ENCODE peak calls at places on chromosomes 3 and 15, in seven cellular contexts. F, X, H, E, U, W and V are unnamed samples.

GRCh38 chr3:151440940-151441339 is 19.9 kb downstream of the IGSF10 start:
- DNase-seq in F (no peak), X (no peak), H (no peak), E (no peak), U (no peak), W (no peak), V (no peak)

GRCh38 chr3:181609156-181609767 is 102.5 kb upstream of the SOX2 start:
- DNase-seq in F (no peak), X (no peak), H (no peak), E (no peak), U (no peak), W (no peak), V (no peak)

GRCh38 chr3:48633256-48633655 is 2.0 kb downstream of the SLC26A6 start:
- DNase-seq in F (no peak), X (no peak), H (no peak), E (no peak), U (no peak), W (no peak), V (no peak)

GRCh38 chr3:4721511-4721911 is 228.4 kb downstream of the ITPR1 start:
- DNase-seq in F (peak), X (peak), H (no peak), E (peak), U (peak), W (no peak), V (peak)

GRCh38 chr3:127597020-127597771 is 1.0 kb upstream of the MCM2 start:
- DNase-seq in F (no peak), X (no peak), H (no peak), E (no peak), U (no peak), W (no peak), V (no peak)

GRCh38 chr3:122615303-122615702 is 37.9 kb downstream of the PARP15 start:
- DNase-seq in F (no peak), X (no peak), H (no peak), E (peak), U (no peak), W (no peak), V (no peak)

GRCh38 chr3:177521305-177521704 is 324.0 kb upstream of the TBL1XR1 start:
- DNase-seq in F (peak), X (no peak), H (no peak), E (no peak), U (no peak), W (no peak), V (no peak)

GRCh38 chr3:184155644-184156521 is 706 bp downstream of the DVL3 start:
- DNase-seq in F (peak), X (no peak), H (no peak), E (peak), U (no peak), W (no peak), V (no peak)

GRCh38 chr3:182632077-182632393 is 161.3 kb upstream of the ATP11B start:
- DNase-seq in F (no peak), X (no peak), H (no peak), E (no peak), U (no peak), W (no peak), V (no peak)

GRCh38 chr3:30720586-30721313 is 114.3 kb downstream of the TGFBR2 start:
- DNase-seq in F (peak), X (no peak), H (no peak), E (peak), U (no peak), W (no peak), V (peak)

GRCh38 chr15:26628879-26629529 is 143.9 kb downstream of the GABRB3 start:
- DNase-seq in F (peak), X (no peak), H (no peak), E (peak), U (no peak), W (no peak), V (peak)

GRCh38 chr15:26628071-26628470 is 144.8 kb downstream of the GABRB3 start:
- DNase-seq in F (peak), X (no peak), H (no peak), E (no peak), U (no peak), W (no peak), V (no peak)

GRCh38 chr15:26632500-26632899 is 140.4 kb downstream of the GABRB3 start:
- DNase-seq in F (no peak), X (no peak), H (no peak), E (no peak), U (no peak), W (no peak), V (no peak)

GRCh38 chr15:26631894-26632293 is 141.0 kb downstream of the GABRB3 start:
- DNase-seq in F (no peak), X (no peak), H (no peak), E (no peak), U (no peak), W (no peak), V (no peak)

DNA sequence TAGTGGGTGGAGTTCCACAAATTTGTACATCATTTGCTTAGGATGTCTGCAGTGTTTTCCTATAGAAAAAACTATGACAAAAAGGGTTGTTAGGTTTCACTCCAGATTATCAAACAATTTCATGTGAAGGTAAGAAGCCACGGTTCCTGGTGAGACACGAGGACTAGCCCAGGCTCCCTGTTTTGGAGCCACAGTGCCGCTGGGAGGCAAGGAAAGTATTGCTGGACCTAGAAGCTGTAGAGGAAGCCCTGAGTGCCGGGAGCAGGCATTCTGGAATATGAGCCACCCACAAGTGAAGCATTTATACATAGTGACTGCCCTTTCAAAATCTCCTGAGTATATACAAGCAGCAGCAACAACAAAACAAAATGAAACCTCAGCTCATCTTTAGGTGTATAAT is 142.0 kb downstream of the GABRB3 start:
- DNase-seq in F (no peak), X (no peak), H (no peak), E (no peak), U (no peak), W (no peak), V (no peak)
- H3K4me3 ChIP-seq in F (no peak), X (no peak), H (no peak), E (no peak), U (no peak), W (no peak), V (no peak)

GRCh38 chr3:16177962-16178627 is 3.6 kb downstream of the GALNT15 start:
- DNase-seq in F (peak), X (peak), H (peak), E (peak), U (peak), W (no peak), V (peak)
- H3K4me3 ChIP-seq in F (no peak), X (peak), H (no peak), E (peak), U (no peak), W (peak), V (peak)

GRCh38 chr3:98735296-98735695 is 27.8 kb upstream of the ST3GAL6 start:
- DNase-seq in F (no peak), X (no peak), H (no peak), E (no peak), U (no peak), W (no peak), V (no peak)
- H3K4me3 ChIP-seq in F (peak), X (no peak), H (no peak), E (no peak), U (no peak), W (no peak), V (peak)

GRCh38 chr3:88005066-88005465 is 53.7 kb downstream of the CGGBP1 start:
- DNase-seq in F (peak), X (peak), H (no peak), E (peak), U (no peak), W (no peak), V (peak)
- H3K4me3 ChIP-seq in F (peak), X (no peak), H (no peak), E (no peak), U (no peak), W (no peak), V (no peak)

GRCh38 chr3:194865595-194865994 is 179.9 kb downstream of the FAM43A start:
- DNase-seq in F (no peak), X (no peak), H (no peak), E (no peak), U (no peak), W (no peak), V (no peak)
- H3K4me3 ChIP-seq in F (no peak), X (no peak), H (no peak), E (no peak), U (no peak), W (no peak), V (no peak)

GRCh38 chr3:198079771-198080520 is 119.9 kb downstream of the LMLN start:
- DNase-seq in F (peak), X (no peak), H (no peak), E (peak), U (no peak), W (no peak), V (peak)

GRCh38 chr3:198076722-198077308 is 116.8 kb downstream of the LMLN start:
- DNase-seq in F (no peak), X (no peak), H (no peak), E (no peak), U (no peak), W (no peak), V (no peak)

GRCh38 chr3:198080521-198081384 is 120.7 kb downstream of the LMLN start:
- DNase-seq in F (peak), X (peak), H (peak), E (peak), U (no peak), W (no peak), V (peak)

DNA sequence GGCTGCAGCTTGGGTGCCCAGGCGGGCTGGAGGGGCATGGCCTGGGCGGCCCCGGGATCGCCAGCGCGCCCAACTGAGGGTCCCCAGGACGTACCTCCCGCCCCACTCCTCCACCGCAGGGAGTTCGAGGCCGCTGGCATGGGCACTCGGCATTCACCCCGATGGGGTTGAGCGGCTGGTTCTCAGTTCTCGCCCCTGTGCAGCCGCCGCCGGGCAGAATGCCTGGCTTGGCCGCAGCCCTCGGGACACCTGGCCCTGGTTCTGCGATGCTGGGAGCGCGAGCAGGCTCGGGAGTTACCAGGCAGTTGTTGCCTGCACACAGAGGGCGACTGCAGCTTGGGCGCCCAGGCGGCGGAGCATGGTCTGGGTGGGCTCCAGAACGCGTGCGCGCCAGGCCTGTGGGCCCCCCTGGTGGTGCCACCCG is 121.4 kb downstream of the LMLN start:
- DNase-seq in F (no peak), X (no peak), H (no peak), E (no peak), U (no peak), W (no peak), V (no peak)
- H3K4me3 ChIP-seq in F (no peak), X (no peak), H (peak), E (no peak), U (no peak), W (no peak), V (no peak)